ENCODE peak calls at places on chromosome 5, in eight cellular contexts. P, E, C, M, S, O, T and K are unnamed samples.

GRCh38 chr5:10667431-10668057 is 93.5 kb downstream of the DAP start:
- DNase-seq in P (no peak), T (no peak), M (no peak), O (no peak), E (no peak), C (no peak), S (no peak), K (no peak)

GRCh38 chr5:132481243-132482211 is 9.0 kb downstream of the IRF1 start:
- DNase-seq in O (no peak), M (no peak), P (no peak), E (peak; percentile 42), C (no peak), T (no peak), S (no peak), K (no peak)

GRCh38 chr5:124651663-124652513 is 94.6 kb downstream of the ZNF608 start:
- DNase-seq in C (peak; percentile 77), M (peak; percentile 91), T (no peak), S (no peak), P (peak; percentile 90), O (peak; percentile 93), E (peak; percentile 81), K (peak; percentile 76)

GRCh38 chr5:126536874-126537273 is 58.1 kb downstream of the ALDH7A1 start:
- DNase-seq in P (no peak), M (no peak), C (no peak), S (no peak), T (no peak), E (no peak), O (no peak), K (no peak)

GRCh38 chr5:168786142-168786541 is 207.0 kb upstream of the PANK3 start:
- DNase-seq in E (no peak), T (peak; percentile 3), S (no peak), O (no peak), P (no peak), M (no peak), C (no peak), K (no peak)

GRCh38 chr5:156934450-156935211 is 28.4 kb downstream of the TIMD4 start:
- DNase-seq in M (no peak), S (no peak), P (peak; percentile 36), T (peak; percentile 7), O (peak; percentile 55), C (no peak), E (peak; percentile 75), K (no peak)

GRCh38 chr5:38426986-38427950 is 129.2 kb downstream of the LIFR start:
- DNase-seq in M (no peak), E (no peak), C (no peak), O (no peak), T (no peak), P (no peak), S (no peak), K (no peak)

GRCh38 chr5:171997011-171997410 is 9.4 kb downstream of the FBXW11 start:
- DNase-seq in P (no peak), O (no peak), T (no peak), S (no peak), C (no peak), M (no peak), E (no peak), K (no peak)

GRCh38 chr5:111144352-111144930 is 52.3 kb downstream of the WDR36 start:
- DNase-seq in C (no peak), P (no peak), O (no peak), S (no peak), M (no peak), E (peak; percentile 63), T (no peak), K (peak; percentile 47)

GRCh38 chr5:133796186-133796585 is 172.2 kb downstream of the C5orf15 start:
- DNase-seq in T (no peak), E (no peak), C (no peak), M (no peak), P (no peak), O (no peak), S (no peak), K (no peak)

GRCh38 chr5:169100735-169101075 is 200.2 kb downstream of the SLIT3 start:
- DNase-seq in M (no peak), C (no peak), T (no peak), S (peak; percentile 38), O (peak; percentile 23), P (no peak), E (no peak), K (no peak)

GRCh38 chr5:76468625-76469410 is 65.7 kb downstream of the IQGAP2 start:
- DNase-seq in T (no peak), C (no peak), E (no peak), M (no peak), P (no peak), O (no peak), S (no peak), K (no peak)

GRCh38 chr5:139272471-139273321 is 20.8 kb upstream of the MATR3 start:
- DNase-seq in T (no peak), S (peak; percentile 87), E (peak; percentile 64), C (no peak), O (no peak), P (no peak), M (no peak), K (no peak)

GRCh38 chr5:96994493-96994892 is 58.6 kb downstream of the LNPEP start:
- DNase-seq in O (no peak), T (no peak), S (no peak), M (no peak), C (no peak), E (no peak), P (no peak), K (no peak)

GRCh38 chr5:36874465-36874864 is 2.1 kb upstream of the NIPBL start:
- DNase-seq in M (no peak), P (peak; percentile 11), T (no peak), E (no peak), S (no peak), O (peak; percentile 35), C (no peak), K (no peak)

GRCh38 chr5:179311581-179311980 is 33.7 kb downstream of the ADAMTS2 start:
- DNase-seq in C (no peak), S (no peak), P (no peak), E (no peak), O (no peak), T (no peak), M (peak; percentile 23), K (no peak)

GRCh38 chr5:146042628-146043279 is 62.6 kb downstream of the PLAC8L1 start:
- DNase-seq in P (no peak), M (no peak), S (peak; percentile 40), T (peak; percentile 27), O (no peak), E (no peak), C (no peak), K (no peak)

GRCh38 chr5:9156282-9156681 is 389.6 kb downstream of the SEMA5A start:
- DNase-seq in P (peak; percentile 50), T (no peak), O (peak; percentile 74), E (peak; percentile 54), S (peak; percentile 70), C (peak; percentile 18), M (no peak), K (peak; percentile 21)

GRCh38 chr5:55159763-55160492 is at the start of gene GPX8:
- DNase-seq in T (peak; percentile 77), O (peak; percentile 87), E (peak; percentile 26), C (no peak), S (peak; percentile 84), P (peak; percentile 26), M (no peak), K (peak; percentile 31)

GRCh38 chr5:32170303-32171170 is 3.6 kb downstream of the GOLPH3 start:
- DNase-seq in E (no peak), P (peak; percentile 45), C (no peak), M (no peak), T (no peak), O (no peak), S (peak; percentile 83), K (no peak)

GRCh38 chr5:174096619-174097018 is 51.1 kb downstream of the NSG2 start:
- DNase-seq in S (no peak), C (no peak), T (no peak), P (no peak), E (no peak), M (no peak), O (no peak), K (no peak)
- TF ChIP-seq CTCF in S (no peak), C (no peak), T (no peak), P (no peak), E (no peak), M (no peak), O (peak; percentile 21), K (no peak)

DNA sequence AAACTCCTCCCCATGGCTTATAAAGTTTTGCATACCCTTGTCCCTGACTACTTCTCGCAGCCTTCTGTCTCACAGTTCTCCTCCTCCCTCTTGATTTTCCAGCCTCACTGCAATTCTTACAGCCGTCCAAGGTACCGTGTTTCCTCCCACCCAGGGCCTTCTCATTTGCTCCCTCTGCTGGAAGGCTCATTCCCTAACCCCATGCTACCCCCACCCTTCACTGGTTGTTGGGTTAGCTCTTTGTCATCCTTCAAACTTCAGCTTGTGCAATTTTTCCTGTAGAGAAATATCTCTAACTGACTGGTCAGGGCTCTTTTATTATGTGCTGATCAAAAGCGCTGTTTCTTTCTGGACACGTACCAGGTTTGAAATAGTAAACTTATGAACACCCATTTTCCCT is 329.2 kb downstream of the EBF1 start:
- DNase-seq in T (peak; percentile 6), M (no peak), S (no peak), P (no peak), C (no peak), O (peak; percentile 51), E (peak; percentile 13), K (no peak)
- TF ChIP-seq CTCF in T (peak; percentile 55), M (no peak), S (no peak), P (peak; percentile 33), C (peak; percentile 63), O (peak; percentile 58), E (no peak), K (no peak)

DNA sequence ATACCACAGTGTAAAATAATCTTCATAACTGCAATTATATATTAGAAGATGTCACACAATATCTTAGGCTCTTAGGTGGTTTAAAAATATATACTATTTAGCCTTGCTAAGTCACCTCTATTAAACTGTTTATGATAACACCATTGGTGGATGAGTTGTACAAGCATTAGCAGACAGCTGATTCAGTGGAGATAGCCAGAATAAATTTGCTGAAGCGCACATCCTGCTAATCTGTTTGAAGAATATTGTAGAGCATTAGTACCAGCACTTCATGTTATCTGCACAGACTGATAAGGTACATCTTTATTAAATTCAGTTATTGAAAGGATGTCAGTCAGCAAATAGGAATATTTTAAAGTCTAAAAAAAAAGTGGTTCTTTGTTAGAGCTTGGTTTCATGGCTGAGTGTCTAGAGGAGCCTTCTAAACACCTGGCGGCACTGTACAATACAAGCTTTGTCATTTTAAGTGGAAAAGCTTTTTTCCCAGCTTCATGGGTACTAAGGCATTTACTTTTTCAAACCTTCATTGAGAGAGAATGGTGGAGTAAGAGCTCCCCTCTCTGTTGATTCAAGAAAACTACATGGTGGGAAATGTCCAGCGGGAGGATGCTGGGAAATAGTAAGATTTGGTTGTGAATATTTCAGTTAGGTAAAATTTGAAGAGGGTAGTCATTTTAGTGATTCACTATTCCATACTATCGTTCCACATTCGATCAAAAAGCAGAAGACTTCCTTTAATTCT is 275.1 kb downstream of the SLF1 start:
- DNase-seq in O (peak; percentile 61), C (no peak), S (peak; percentile 13), T (peak; percentile 34), P (peak; percentile 47), E (peak; percentile 10), M (no peak), K (no peak)
- TF ChIP-seq CTCF in O (peak; percentile 84), C (peak; percentile 31), S (peak; percentile 68), T (peak; percentile 69), P (peak; percentile 55), E (peak; percentile 8), M (no peak), K (no peak)

DNA sequence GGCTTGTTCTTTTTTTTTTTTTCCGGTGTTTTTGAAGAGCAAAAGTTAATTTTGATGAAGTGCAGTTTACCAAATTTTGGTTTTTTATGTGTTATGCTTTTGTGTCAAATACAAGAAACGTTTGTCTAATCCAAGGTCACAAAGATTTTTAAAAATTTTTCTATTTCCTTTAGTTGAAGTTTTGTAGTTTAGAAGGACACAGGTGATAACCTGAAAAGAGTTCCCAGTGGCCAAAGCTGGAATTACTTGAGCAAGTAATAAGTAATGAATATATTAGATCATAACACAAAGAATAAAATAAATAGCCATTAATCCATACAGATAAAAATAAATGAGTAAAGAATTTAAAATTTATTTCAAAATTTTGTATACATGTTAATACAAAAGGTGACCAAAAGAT is 71.5 kb downstream of the FCHO2 start:
- DNase-seq in O (no peak), M (no peak), S (no peak), P (no peak), T (no peak), C (no peak), E (no peak), K (no peak)
- TF ChIP-seq CTCF in O (peak; percentile 28), M (peak; percentile 27), S (peak; percentile 66), P (peak; percentile 42), T (peak; percentile 40), C (no peak), E (peak; percentile 2), K (no peak)